ENCODE peak calls at places on chromosome 16, in nine cellular contexts. X, B, U, R, Q, O, I, J and L are unnamed samples.

GRCh38 chr16:14302031-14302398 is 230.9 kb downstream of the MRTFB start:
- DNase-seq in X (peak), B (no peak), U (peak), R (no peak), Q (peak), O (no peak), I (peak), J (peak), L (peak)

GRCh38 chr16:74936902-74937560 is 47.9 kb downstream of the WDR59 start:
- DNase-seq in X (no peak), B (no peak), U (no peak), R (no peak), Q (peak), O (no peak), I (no peak), J (no peak), L (peak)

GRCh38 chr16:51818342-51818944 is 667.4 kb upstream of the SALL1 start:
- DNase-seq in X (peak), B (no peak), U (no peak), R (no peak), Q (peak), O (no peak), I (no peak), J (peak), L (peak)

GRCh38 chr16:47067203-47067602 is 76.5 kb downstream of the NETO2 start:
- DNase-seq in X (no peak), B (no peak), U (no peak), R (no peak), Q (no peak), O (no peak), I (no peak), J (no peak), L (no peak)

GRCh38 chr16:55176901-55177300 is 147.1 kb upstream of the IRX6 start:
- DNase-seq in X (no peak), B (no peak), U (no peak), R (no peak), Q (no peak), O (no peak), I (no peak), J (no peak), L (no peak)

GRCh38 chr16:10681310-10682308 is 13.1 kb downstream of the TEKT5 start:
- DNase-seq in X (no peak), B (no peak), U (no peak), R (no peak), Q (no peak), O (no peak), I (no peak), J (no peak), L (no peak)

GRCh38 chr16:8589293-8590160 is 784 bp downstream of the TMEM114 start:
- DNase-seq in X (no peak), B (no peak), U (no peak), R (no peak), Q (no peak), O (no peak), I (no peak), J (no peak), L (no peak)

GRCh38 chr16:83806721-83807120 is 1.1 kb upstream of the HSBP1 start:
- DNase-seq in X (no peak), B (no peak), U (no peak), R (no peak), Q (no peak), O (no peak), I (no peak), J (no peak), L (no peak)

GRCh38 chr16:89471225-89471624 is 19.1 kb downstream of the ANKRD11 start:
- DNase-seq in X (no peak), B (no peak), U (no peak), R (no peak), Q (no peak), O (no peak), I (peak), J (no peak), L (no peak)

GRCh38 chr16:81842564-81843242 is 63.6 kb downstream of the PLCG2 start:
- DNase-seq in X (no peak), B (peak), U (no peak), R (no peak), Q (no peak), O (no peak), I (no peak), J (no peak), L (no peak)

GRCh38 chr16:2884041-2884451 is 1.0 kb downstream of the FLYWCH2 start:
- DNase-seq in X (no peak), B (no peak), U (no peak), R (no peak), Q (no peak), O (no peak), I (no peak), J (no peak), L (no peak)

DNA sequence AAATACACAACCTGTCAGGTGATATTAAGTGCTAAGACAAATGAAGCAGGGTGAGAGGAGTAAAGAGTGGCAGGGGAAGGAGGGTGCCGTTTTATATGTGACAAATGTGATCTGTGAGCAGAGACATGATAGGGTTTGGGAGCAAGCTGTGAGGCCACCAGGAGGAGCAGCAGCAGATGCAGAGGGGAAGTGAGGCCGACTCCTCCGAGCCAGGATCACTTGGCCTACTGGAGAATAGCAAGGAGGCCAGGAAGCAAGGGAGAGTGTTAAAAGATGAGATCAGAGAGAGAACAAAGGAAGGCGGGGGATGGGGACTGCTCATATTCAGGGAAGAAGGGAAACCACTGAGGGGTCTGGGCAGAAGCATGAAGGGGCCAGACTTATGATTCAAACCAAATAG is 129.4 kb downstream of the TANGO6 start:
- DNase-seq in X (peak), B (no peak), U (no peak), R (no peak), Q (peak), O (no peak), I (no peak), J (no peak), L (no peak)
- TF ChIP-seq CTCF in X (no peak), B (no peak), U (no peak), R (no peak), Q (no peak), O (no peak), I (no peak), J (peak), L (no peak)

GRCh38 chr16:30063893-30064745 is 1.4 kb upstream of the ALDOA start:
- DNase-seq in X (peak), B (peak), U (peak), R (no peak), Q (peak), O (peak), I (peak), J (peak), L (peak)
- TF ChIP-seq CTCF in X (peak), B (no peak), U (peak), R (peak), Q (peak), O (peak), I (peak), J (peak), L (peak)

GRCh38 chr16:48836641-48837040 is 226.7 kb upstream of the N4BP1 start:
- DNase-seq in X (no peak), B (no peak), U (no peak), R (no peak), Q (no peak), O (no peak), I (no peak), J (no peak), L (no peak)

GRCh38 chr16:48833461-48833860 is 223.5 kb upstream of the N4BP1 start:
- DNase-seq in X (no peak), B (no peak), U (no peak), R (no peak), Q (no peak), O (no peak), I (no peak), J (no peak), L (no peak)

GRCh38 chr16:48831081-48831722 is 221.2 kb upstream of the N4BP1 start:
- DNase-seq in X (peak), B (no peak), U (no peak), R (no peak), Q (no peak), O (no peak), I (no peak), J (no peak), L (no peak)

GRCh38 chr16:48829911-48830310 is 219.9 kb upstream of the N4BP1 start:
- DNase-seq in X (no peak), B (no peak), U (no peak), R (no peak), Q (no peak), O (no peak), I (no peak), J (no peak), L (no peak)

GRCh38 chr16:48834576-48834975 is 224.6 kb upstream of the N4BP1 start:
- DNase-seq in X (no peak), B (no peak), U (no peak), R (no peak), Q (no peak), O (no peak), I (no peak), J (no peak), L (no peak)
- TF ChIP-seq CTCF in X (no peak), B (no peak), U (no peak), R (no peak), Q (no peak), O (no peak), I (no peak), J (no peak), L (no peak)

DNA sequence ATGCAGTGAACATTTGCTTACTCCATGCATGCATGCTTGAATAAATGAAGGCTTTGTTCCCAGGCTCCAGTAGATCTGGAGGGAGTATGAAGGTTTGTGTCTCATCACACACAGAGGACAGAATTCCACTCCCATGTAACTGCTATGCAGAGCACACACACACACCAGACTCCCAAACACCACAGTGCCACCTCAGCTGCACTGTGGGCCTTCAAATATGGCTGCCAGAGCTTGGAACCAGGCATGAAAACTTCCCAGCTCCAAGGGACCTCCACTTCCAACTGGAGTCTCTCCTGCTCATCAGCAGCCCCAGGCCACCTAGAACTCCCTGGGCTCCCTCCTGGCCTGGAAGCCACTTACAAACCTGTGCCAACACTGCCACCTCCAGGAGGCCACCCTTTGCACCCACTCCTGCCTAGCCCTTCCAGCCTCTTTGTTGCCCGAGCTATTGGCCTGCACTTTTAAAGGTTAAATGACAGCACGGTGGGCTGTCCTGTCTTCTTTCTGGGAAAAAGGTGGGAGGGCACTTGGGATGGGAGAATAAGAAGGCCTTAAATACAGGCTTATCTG is 151.2 kb downstream of the ZNF423 start:
- DNase-seq in X (no peak), B (no peak), U (no peak), R (no peak), Q (no peak), O (no peak), I (no peak), J (no peak), L (no peak)
- TF ChIP-seq CTCF in X (no peak), B (no peak), U (no peak), R (no peak), Q (no peak), O (no peak), I (no peak), J (no peak), L (peak)

GRCh38 chr16:6345090-6345489 is 987.6 kb upstream of the RBFOX1 start:
- DNase-seq in X (no peak), B (no peak), U (no peak), R (no peak), Q (no peak), O (no peak), I (no peak), J (no peak), L (no peak)
- TF ChIP-seq CTCF in X (no peak), B (no peak), U (no peak), R (no peak), Q (no peak), O (no peak), I (no peak), J (no peak), L (no peak)

GRCh38 chr16:78892925-78893324 is 707.6 kb downstream of the MAF start:
- DNase-seq in X (no peak), B (no peak), U (no peak), R (no peak), Q (no peak), O (no peak), I (no peak), J (no peak), L (no peak)

GRCh38 chr16:78896280-78896679 is 704.3 kb downstream of the MAF start:
- DNase-seq in X (no peak), B (no peak), U (no peak), R (no peak), Q (no peak), O (no peak), I (no peak), J (no peak), L (no peak)

GRCh38 chr16:78895661-78896060 is 704.9 kb downstream of the MAF start:
- DNase-seq in X (no peak), B (no peak), U (no peak), R (no peak), Q (no peak), O (no peak), I (no peak), J (no peak), L (no peak)

GRCh38 chr16:78893340-78893739 is 707.2 kb downstream of the MAF start:
- DNase-seq in X (no peak), B (no peak), U (no peak), R (no peak), Q (no peak), O (no peak), I (no peak), J (no peak), L (no peak)

GRCh38 chr16:78894872-78895271 is 705.7 kb downstream of the MAF start:
- DNase-seq in X (no peak), B (no peak), U (no peak), R (no peak), Q (no peak), O (no peak), I (no peak), J (no peak), L (no peak)
- TF ChIP-seq CTCF in X (no peak), B (no peak), U (no peak), R (no peak), Q (no peak), O (no peak), I (no peak), J (no peak), L (no peak)

GRCh38 chr16:31134625-31135534 is 647 bp downstream of the PRSS8 start:
- DNase-seq in X (no peak), B (no peak), U (no peak), R (no peak), Q (peak), O (no peak), I (no peak), J (no peak), L (no peak)
- TF ChIP-seq CTCF in X (no peak), B (no peak), U (no peak), R (no peak), Q (no peak), O (no peak), I (no peak), J (no peak), L (no peak)

DNA sequence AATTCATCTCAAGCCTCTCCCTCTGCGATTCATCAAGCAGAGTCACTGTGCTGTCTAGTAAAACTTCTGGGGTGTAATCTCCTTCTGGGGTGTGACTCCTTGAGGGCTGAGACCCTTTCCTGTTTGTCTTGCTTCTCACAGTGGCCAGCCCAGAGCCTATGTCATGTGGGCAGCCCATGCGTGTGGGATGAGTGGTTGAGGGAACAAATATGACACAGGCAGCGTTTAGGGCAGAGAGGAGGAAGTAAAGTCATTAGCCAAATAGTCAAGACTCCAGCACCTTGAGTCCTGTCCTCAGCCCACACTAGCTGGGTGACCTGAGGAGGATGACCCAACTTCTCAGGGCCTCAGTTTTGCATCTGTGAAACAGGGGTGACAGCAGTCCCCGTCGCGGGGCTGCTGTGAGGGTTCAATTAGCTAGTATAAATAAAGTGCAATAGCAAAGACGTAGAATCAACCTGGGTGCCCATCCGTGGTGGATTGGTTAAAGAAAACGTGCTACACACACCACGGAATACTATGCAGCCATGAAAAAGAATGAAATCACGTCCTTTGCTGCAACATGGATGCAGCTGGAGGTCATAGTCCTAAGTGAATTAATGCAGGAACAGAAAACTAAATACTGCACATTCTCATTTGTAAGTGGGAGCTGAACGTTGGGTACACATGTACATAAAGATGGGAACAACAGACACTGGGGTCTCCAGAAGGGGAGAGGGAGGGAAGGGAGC is 4.5 kb upstream of the ITGAX start:
- DNase-seq in X (peak), B (peak), U (peak), R (no peak), Q (no peak), O (no peak), I (no peak), J (no peak), L (no peak)
- TF ChIP-seq CTCF in X (no peak), B (no peak), U (no peak), R (no peak), Q (no peak), O (no peak), I (no peak), J (no peak), L (no peak)